ENCODE peak calls at places on chromosome 7, in six cellular contexts. One of them, this sample, is unnamed.

GRCh38 chr7:87316846-87317545 is 28.5 kb upstream of the CROT start:
- DNase-seq in stomach: no peak
- DNase-seq in left ventricle myocardium inferior: no peak
- DNase-seq in HTR-8/SVneo: peak
- DNase-seq in activated CD4-positive, CD25-positive, alpha-beta regulatory T cell: no peak
- DNase-seq in GM03348: peak
- DNase-seq in this sample: peak

GRCh38 chr7:121113288-121113687 is 124.8 kb downstream of the CPED1 start:
- DNase-seq in stomach: no peak
- DNase-seq in left ventricle myocardium inferior: no peak
- DNase-seq in HTR-8/SVneo: no peak
- DNase-seq in activated CD4-positive, CD25-positive, alpha-beta regulatory T cell: no peak
- DNase-seq in GM03348: peak
- DNase-seq in this sample: no peak

GRCh38 chr7:56287429-56288138 is 171.4 kb upstream of the NUPR2 start:
- DNase-seq in stomach: peak
- DNase-seq in left ventricle myocardium inferior: peak
- DNase-seq in HTR-8/SVneo: no peak
- DNase-seq in activated CD4-positive, CD25-positive, alpha-beta regulatory T cell: no peak
- DNase-seq in GM03348: no peak
- DNase-seq in this sample: no peak

GRCh38 chr7:27159278-27160146 is 3.0 kb upstream of the HOXA7 start:
- DNase-seq in stomach: no peak
- DNase-seq in left ventricle myocardium inferior: peak
- DNase-seq in HTR-8/SVneo: no peak
- DNase-seq in activated CD4-positive, CD25-positive, alpha-beta regulatory T cell: no peak
- DNase-seq in GM03348: no peak
- DNase-seq in this sample: no peak

GRCh38 chr7:93592588-93593266 is 18.2 kb upstream of the CALCR start:
- DNase-seq in stomach: no peak
- DNase-seq in left ventricle myocardium inferior: no peak
- DNase-seq in HTR-8/SVneo: no peak
- DNase-seq in activated CD4-positive, CD25-positive, alpha-beta regulatory T cell: no peak
- DNase-seq in GM03348: no peak
- DNase-seq in this sample: no peak

GRCh38 chr7:112419543-112420130 is 30.6 kb upstream of the IFRD1 start:
- DNase-seq in stomach: no peak
- DNase-seq in left ventricle myocardium inferior: no peak
- DNase-seq in HTR-8/SVneo: no peak
- DNase-seq in activated CD4-positive, CD25-positive, alpha-beta regulatory T cell: no peak
- DNase-seq in GM03348: no peak
- DNase-seq in this sample: no peak

GRCh38 chr7:27647052-27647451 is 15.6 kb downstream of the HIBADH start:
- DNase-seq in stomach: no peak
- DNase-seq in left ventricle myocardium inferior: no peak
- DNase-seq in HTR-8/SVneo: peak
- DNase-seq in activated CD4-positive, CD25-positive, alpha-beta regulatory T cell: no peak
- DNase-seq in GM03348: no peak
- DNase-seq in this sample: peak

GRCh38 chr7:2099036-2099957 is 133.4 kb downstream of the MAD1L1 start:
- DNase-seq in stomach: no peak
- DNase-seq in left ventricle myocardium inferior: no peak
- DNase-seq in HTR-8/SVneo: no peak
- DNase-seq in activated CD4-positive, CD25-positive, alpha-beta regulatory T cell: no peak
- DNase-seq in GM03348: peak
- DNase-seq in this sample: no peak

GRCh38 chr7:44279731-44280505 is 45.5 kb downstream of the CAMK2B start:
- DNase-seq in stomach: no peak
- DNase-seq in left ventricle myocardium inferior: peak
- DNase-seq in HTR-8/SVneo: no peak
- DNase-seq in activated CD4-positive, CD25-positive, alpha-beta regulatory T cell: no peak
- DNase-seq in GM03348: no peak
- DNase-seq in this sample: no peak

GRCh38 chr7:108026116-108026515 is 23.2 kb upstream of the LAMB1 start:
- DNase-seq in stomach: no peak
- DNase-seq in left ventricle myocardium inferior: no peak
- DNase-seq in HTR-8/SVneo: no peak
- DNase-seq in activated CD4-positive, CD25-positive, alpha-beta regulatory T cell: no peak
- DNase-seq in GM03348: no peak
- DNase-seq in this sample: no peak

GRCh38 chr7:107694395-107694794 is 33.8 kb downstream of the SLC26A4 start:
- DNase-seq in stomach: no peak
- DNase-seq in left ventricle myocardium inferior: no peak
- DNase-seq in HTR-8/SVneo: no peak
- DNase-seq in activated CD4-positive, CD25-positive, alpha-beta regulatory T cell: no peak
- DNase-seq in GM03348: peak
- DNase-seq in this sample: no peak